ENCODE peak calls at places on chromosomes 11 and 22, in four cellular contexts. P, V, B and H are unnamed samples.

GRCh38 chr11:126059238-126059761 is 3.4 kb downstream of the CDON start:
- DNase-seq in P (no peak), V (peak), B (no peak), H (no peak)

GRCh38 chr11:3722100-3722499 is 50.9 kb upstream of the CHRNA10 start:
- DNase-seq in P (no peak), V (no peak), B (no peak), H (no peak)

GRCh38 chr11:120068114-120068573 is 69.8 kb downstream of the TRIM29 start:
- DNase-seq in P (no peak), V (no peak), B (no peak), H (no peak)

GRCh38 chr11:2549080-2549479 is 104.3 kb downstream of the KCNQ1 start:
- DNase-seq in P (no peak), V (no peak), B (no peak), H (no peak)

GRCh38 chr11:12540913-12541587 is 133.2 kb upstream of the TEAD1 start:
- DNase-seq in P (no peak), V (peak), B (peak), H (no peak)

GRCh38 chr11:117986981-117987495 is 844 bp downstream of the IL10RA start:
- DNase-seq in P (no peak), V (no peak), B (no peak), H (peak)

GRCh38 chr11:122108192-122108799 is 7.7 kb downstream of the BLID start:
- DNase-seq in P (no peak), V (peak), B (peak), H (peak)

GRCh38 chr11:120828847-120829246 is 195.1 kb upstream of the TBCEL start:
- DNase-seq in P (no peak), V (no peak), B (no peak), H (no peak)

GRCh38 chr11:123590296-123590912 is 64.0 kb downstream of the SCN3B start:
- DNase-seq in P (no peak), V (no peak), B (peak), H (no peak)

GRCh38 chr11:92685049-92685448 is 284.4 kb upstream of the MTNR1B start:
- DNase-seq in P (no peak), V (no peak), B (no peak), H (no peak)

GRCh38 chr22:31122532-31123291 is at the start of gene INPP5J:
- DNase-seq in P (no peak), V (peak), B (peak), H (no peak)

GRCh38 chr22:39243443-39244072 is 1.2 kb downstream of the PDGFB start:
- DNase-seq in P (no peak), V (peak), B (no peak), H (no peak)

GRCh38 chr11:73335204-73335923 is 27.3 kb downstream of the ARHGEF17 start:
- DNase-seq in P (no peak), V (peak), B (peak), H (peak)
- H3K4me3 ChIP-seq in P (peak), V (no peak), B (peak), H (no peak)

GRCh38 chr11:114060402-114061052 is 1.0 kb downstream of the ZBTB16 start:
- DNase-seq in P (no peak), V (peak), B (peak), H (no peak)

GRCh38 chr11:114061053-114062049 is 1.8 kb downstream of the ZBTB16 start:
- DNase-seq in P (no peak), V (peak), B (no peak), H (no peak)

GRCh38 chr11:114059278-114059983 is at the start of gene ZBTB16:
- DNase-seq in P (peak), V (peak), B (no peak), H (no peak)

GRCh38 chr11:114058871-114059277 is 637 bp upstream of the ZBTB16 start:
- DNase-seq in P (no peak), V (peak), B (no peak), H (no peak)

DNA sequence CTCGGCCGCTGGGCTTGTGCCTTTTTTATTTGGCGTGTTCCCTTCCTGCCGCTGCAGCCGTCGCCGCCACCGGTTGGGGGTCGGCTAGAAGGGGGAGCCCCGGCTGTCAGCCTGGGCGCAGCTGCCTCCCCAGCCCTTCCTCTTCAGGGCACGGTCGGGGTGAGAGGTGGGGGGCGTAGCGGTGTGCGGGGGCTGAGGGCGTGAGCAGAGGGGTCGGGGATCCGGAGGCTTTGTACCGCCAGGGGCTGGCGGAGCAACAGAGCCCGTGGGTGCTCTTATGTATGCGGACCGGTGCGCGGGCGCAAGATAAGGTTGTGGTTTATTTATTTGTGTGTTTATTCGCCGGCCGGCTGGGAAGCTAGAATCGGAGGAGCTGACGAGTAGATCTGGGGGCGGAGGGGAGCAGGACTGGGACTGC is 482 bp downstream of the ZBTB16 start:
- DNase-seq in P (no peak), V (peak), B (no peak), H (no peak)
- H3K4me3 ChIP-seq in P (peak), V (peak), B (peak), H (peak)

GRCh38 chr11:102345923-102346322 is 1.1 kb upstream of the BIRC2 start:
- DNase-seq in P (no peak), V (no peak), B (peak), H (no peak)

GRCh38 chr11:102343789-102344188 is 3.2 kb upstream of the BIRC2 start:
- DNase-seq in P (no peak), V (no peak), B (peak), H (no peak)

GRCh38 chr11:102347526-102348331 is 715 bp downstream of the BIRC2 start:
- DNase-seq in P (no peak), V (no peak), B (peak), H (peak)

GRCh38 chr11:102346456-102346747 is 612 bp upstream of the BIRC2 start:
- DNase-seq in P (no peak), V (no peak), B (no peak), H (no peak)

GRCh38 chr11:102346748-102347525 is at the start of gene BIRC2:
- DNase-seq in P (peak), V (peak), B (peak), H (peak)
- H3K4me3 ChIP-seq in P (peak), V (peak), B (peak), H (peak)

GRCh38 chr11:9577551-9577950 is 4.1 kb downstream of the WEE1 start:
- DNase-seq in P (no peak), V (no peak), B (peak), H (no peak)
- H3K4me3 ChIP-seq in P (peak), V (peak), B (peak), H (no peak)

GRCh38 chr11:57146301-57146700 is 35.5 kb upstream of the LRRC55 start:
- DNase-seq in P (no peak), V (no peak), B (no peak), H (no peak)

GRCh38 chr11:57144075-57144474 is 37.7 kb upstream of the LRRC55 start:
- DNase-seq in P (no peak), V (peak), B (no peak), H (no peak)

GRCh38 chr11:57143459-57143858 is 38.3 kb upstream of the LRRC55 start:
- DNase-seq in P (no peak), V (no peak), B (no peak), H (no peak)

GRCh38 chr11:57140568-57140967 is 41.2 kb upstream of the LRRC55 start:
- DNase-seq in P (no peak), V (no peak), B (no peak), H (no peak)

DNA sequence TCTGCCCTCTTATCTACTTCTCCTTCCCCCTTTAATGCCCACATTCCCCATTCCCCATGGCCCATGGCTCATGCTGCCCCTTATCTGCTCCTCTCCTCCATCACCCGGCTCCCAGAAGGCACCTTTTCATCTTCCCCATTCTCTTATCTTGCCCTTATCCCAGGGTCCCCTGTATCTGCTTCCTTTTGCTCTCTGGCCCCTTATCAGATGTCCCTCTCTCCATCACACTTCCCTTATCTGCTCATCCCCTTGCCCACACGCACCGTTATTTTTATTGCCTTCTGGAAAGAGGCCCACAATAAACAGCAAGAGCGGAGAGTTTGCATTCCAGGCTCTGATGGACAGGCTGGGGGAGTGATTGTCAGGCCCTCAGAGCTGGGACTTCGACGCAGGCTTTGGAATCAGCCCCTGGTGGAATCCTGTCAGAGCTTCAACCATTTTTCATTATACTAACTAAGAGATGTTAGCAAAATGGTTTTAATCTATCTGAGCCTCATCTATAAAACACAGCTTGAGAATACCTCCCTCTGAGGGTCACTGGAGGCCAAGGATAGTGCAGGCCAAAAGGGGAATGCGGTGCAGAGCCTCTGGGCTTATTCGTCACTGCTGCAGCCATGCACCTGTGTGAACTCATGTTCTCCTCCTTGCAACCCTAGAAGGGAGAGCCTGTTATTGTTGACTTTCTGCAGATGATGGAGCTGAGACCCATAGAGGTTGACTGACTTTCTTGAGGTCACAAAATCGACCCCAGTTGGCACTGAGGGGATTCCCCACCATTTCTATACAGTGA is 37.0 kb upstream of the LRRC55 start:
- DNase-seq in P (no peak), V (no peak), B (no peak), H (no peak)
- H3K4me3 ChIP-seq in P (no peak), V (no peak), B (no peak), H (no peak)

GRCh38 chr11:6404341-6405038 is 14.2 kb downstream of the SMPD1 start:
- DNase-seq in P (no peak), V (no peak), B (no peak), H (no peak)
- H3K4me3 ChIP-seq in P (no peak), V (peak), B (no peak), H (no peak)

GRCh38 chr22:20268289-20268349 is at the start of gene RTN4R:
- DNase-seq in P (no peak), V (no peak), B (no peak), H (no peak)
- H3K4me3 ChIP-seq in P (peak), V (peak), B (no peak), H (peak)

GRCh38 chr11:33733978-33734377 is 2.2 kb downstream of the CD59 start:
- DNase-seq in P (no peak), V (no peak), B (no peak), H (no peak)
- H3K4me3 ChIP-seq in P (peak), V (no peak), B (peak), H (no peak)

DNA sequence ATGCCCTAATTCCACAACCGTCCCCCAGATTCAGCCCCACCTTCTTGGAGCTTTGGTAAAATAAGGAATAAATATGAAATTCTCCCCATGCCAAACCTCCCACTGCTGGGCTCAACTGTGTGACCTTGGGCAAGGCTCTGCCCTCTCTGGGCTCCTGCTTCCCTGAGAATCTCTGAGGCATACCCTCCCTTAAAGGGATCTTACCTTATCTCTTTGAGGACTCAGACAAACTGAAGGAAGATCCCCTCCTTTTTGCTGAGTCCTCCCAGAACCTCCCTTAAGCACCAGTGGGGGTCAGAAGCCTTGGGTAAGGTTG is 2.7 kb downstream of the CD248 start:
- DNase-seq in P (no peak), V (no peak), B (no peak), H (no peak)
- H3K4me3 ChIP-seq in P (peak), V (peak), B (peak), H (no peak)

DNA sequence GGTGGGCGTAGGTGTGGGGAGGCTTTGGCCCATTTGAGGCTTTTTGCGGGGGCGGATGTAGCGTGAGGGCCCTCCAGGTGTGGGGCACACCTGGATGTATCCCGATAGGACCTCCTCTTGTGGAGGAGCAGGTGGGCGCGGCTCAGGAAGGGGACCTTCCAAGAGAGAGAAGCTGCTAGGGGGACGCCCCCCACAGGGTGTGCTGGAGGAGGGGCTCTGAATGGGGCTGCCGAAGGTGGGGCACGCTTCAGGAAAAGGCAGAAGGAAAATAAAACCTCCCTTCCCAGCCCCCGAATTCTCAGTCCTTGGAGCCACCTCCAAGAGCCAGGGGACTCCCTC is 621 bp downstream of the SGSM1 start:
- DNase-seq in P (no peak), V (peak), B (no peak), H (no peak)
- H3K4me3 ChIP-seq in P (peak), V (peak), B (no peak), H (no peak)